ENCODE peak calls at places on chromosomes 3 and 15, in six cellular contexts. D, M, A, H, R and B are unnamed samples.

GRCh38 chr3:45249391-45249790 is 23.3 kb upstream of the TMEM158 start:
- DNase-seq in D (no peak), M (no peak), A (no peak), H (no peak), R (no peak), B (no peak)

GRCh38 chr3:113242091-113242581 is 30.8 kb downstream of the BOC start:
- DNase-seq in D (no peak), M (no peak), A (no peak), H (no peak), R (peak; percentile 49), B (no peak)

GRCh38 chr3:125280966-125281365 is 68.4 kb upstream of the SLC12A8 start:
- DNase-seq in D (no peak), M (no peak), A (no peak), H (peak; percentile 18), R (peak; percentile 80), B (no peak)

GRCh38 chr15:64693134-64693533 is 82.3 kb downstream of the RBPMS2 start:
- DNase-seq in D (no peak), M (no peak), A (no peak), H (no peak), R (peak; percentile 93), B (peak; percentile 58)

GRCh38 chr15:66761723-66762595 is 59.9 kb downstream of the SMAD6 start:
- DNase-seq in D (no peak), M (no peak), A (no peak), H (no peak), R (peak; percentile 50), B (no peak)

GRCh38 chr3:11655188-11655928 is 11.6 kb upstream of the VGLL4 start:
- DNase-seq in D (no peak), M (no peak), A (peak; percentile 73), H (no peak), R (peak; percentile 45), B (no peak)

GRCh38 chr3:119098620-119099222 is 47.2 kb upstream of the TEX55 start:
- DNase-seq in D (no peak), M (peak; percentile 47), A (peak; percentile 38), H (peak; percentile 5), R (peak; percentile 58), B (no peak)

GRCh38 chr15:68404056-68404798 is 27.7 kb downstream of the ITGA11 start:
- DNase-seq in D (no peak), M (no peak), A (no peak), H (no peak), R (no peak), B (peak; percentile 15)

GRCh38 chr15:66721501-66721937 is 19.5 kb downstream of the SMAD6 start:
- DNase-seq in D (no peak), M (no peak), A (no peak), H (no peak), R (no peak), B (no peak)

GRCh38 chr15:72782993-72783562 is 480 bp downstream of the ADPGK start:
- DNase-seq in D (peak; percentile 12), M (peak; percentile 62), A (no peak), H (peak; percentile 17), R (peak; percentile 30), B (no peak)